ENCODE peak calls at places on chromosomes 5 and 9, in five cellular contexts. X is neuronal stem cell; H is CD4-positive, alpha-beta memory T cell; A is esophagus squamous epithelium; Q is lung. Y is an unnamed sample.

GRCh38 chr5:168186289-168187074 is 105.0 kb upstream of the WWC1 start:
- DNase-seq in X (no peak), H (no peak), A (no peak), Q (no peak), Y (no peak)

GRCh38 chr5:145941677-145942130 is 5.3 kb downstream of the SH3RF2 start:
- DNase-seq in X (no peak), H (no peak), A (no peak), Q (no peak), Y (no peak)

GRCh38 chr5:36230151-36230788 is 11.5 kb downstream of the NADK2 start:
- DNase-seq in X (no peak), H (no peak), A (no peak), Q (no peak), Y (no peak)

GRCh38 chr5:155562153-155562552 is 548.6 kb downstream of the KIF4B start:
- DNase-seq in X (no peak), H (no peak), A (no peak), Q (no peak), Y (no peak)

GRCh38 chr5:94750681-94751080 is 132.2 kb downstream of the SLF1 start:
- DNase-seq in X (no peak), H (no peak), A (no peak), Q (no peak), Y (no peak)

GRCh38 chr5:174271316-174271715 is 225.8 kb downstream of the NSG2 start:
- DNase-seq in X (no peak), H (no peak), A (no peak), Q (no peak), Y (no peak)

GRCh38 chr5:102545175-102545574 is 46.4 kb upstream of the SLCO6A1 start:
- DNase-seq in X (no peak), H (no peak), A (no peak), Q (no peak), Y (no peak)

GRCh38 chr9:79809477-79809876 is 237.7 kb downstream of the TLE4 start:
- DNase-seq in X (no peak), H (no peak), A (no peak), Q (no peak), Y (no peak)

GRCh38 chr9:94026816-94027215 is 57.4 kb upstream of the PTPDC1 start:
- DNase-seq in X (no peak), H (no peak), A (no peak), Q (no peak), Y (no peak)

GRCh38 chr5:141017943-141018342 is 33.2 kb upstream of the PCDHB1 start:
- DNase-seq in X (no peak), H (no peak), A (no peak), Q (no peak), Y (no peak)

GRCh38 chr9:132190966-132191365 is 29.1 kb downstream of the NTNG2 start:
- DNase-seq in X (no peak), H (no peak), A (no peak), Q (no peak), Y (no peak)

GRCh38 chr5:80641353-80641752 is 13.1 kb upstream of the MSH3 start:
- DNase-seq in X (no peak), H (no peak), A (no peak), Q (no peak), Y (no peak)

GRCh38 chr9:28961625-28962024 is 1388.3 kb upstream of the C9orf72 start:
- DNase-seq in X (no peak), H (no peak), A (no peak), Q (no peak), Y (no peak)

GRCh38 chr5:16735092-16735970 is 118.5 kb upstream of the RETREG1 start:
- DNase-seq in X (no peak), H (no peak), A (no peak), Q (no peak), Y (peak)
- H3K4me3 ChIP-seq in X (no peak), H (no peak), A (no peak), Q (no peak), Y (no peak)

GRCh38 chr9:107638496-107638895 is 148.9 kb upstream of the KLF4 start:
- DNase-seq in X (no peak), H (no peak), A (no peak), Q (no peak), Y (no peak)
- H3K4me3 ChIP-seq in X (no peak), H (no peak), A (peak), Q (no peak), Y (peak)

GRCh38 chr5:34016750-34017149 is 8.9 kb upstream of the AMACR start:
- DNase-seq in X (no peak), H (no peak), A (no peak), Q (no peak), Y (no peak)

GRCh38 chr5:34017254-34017653 is 9.4 kb upstream of the AMACR start:
- DNase-seq in X (no peak), H (no peak), A (no peak), Q (no peak), Y (no peak)

GRCh38 chr5:34020717-34021116 is 12.9 kb upstream of the AMACR start:
- DNase-seq in X (no peak), H (no peak), A (no peak), Q (no peak), Y (no peak)

GRCh38 chr5:34026089-34026761 is 16.8 kb downstream of the C1QTNF3 start:
- DNase-seq in X (no peak), H (no peak), A (no peak), Q (no peak), Y (no peak)

DNA sequence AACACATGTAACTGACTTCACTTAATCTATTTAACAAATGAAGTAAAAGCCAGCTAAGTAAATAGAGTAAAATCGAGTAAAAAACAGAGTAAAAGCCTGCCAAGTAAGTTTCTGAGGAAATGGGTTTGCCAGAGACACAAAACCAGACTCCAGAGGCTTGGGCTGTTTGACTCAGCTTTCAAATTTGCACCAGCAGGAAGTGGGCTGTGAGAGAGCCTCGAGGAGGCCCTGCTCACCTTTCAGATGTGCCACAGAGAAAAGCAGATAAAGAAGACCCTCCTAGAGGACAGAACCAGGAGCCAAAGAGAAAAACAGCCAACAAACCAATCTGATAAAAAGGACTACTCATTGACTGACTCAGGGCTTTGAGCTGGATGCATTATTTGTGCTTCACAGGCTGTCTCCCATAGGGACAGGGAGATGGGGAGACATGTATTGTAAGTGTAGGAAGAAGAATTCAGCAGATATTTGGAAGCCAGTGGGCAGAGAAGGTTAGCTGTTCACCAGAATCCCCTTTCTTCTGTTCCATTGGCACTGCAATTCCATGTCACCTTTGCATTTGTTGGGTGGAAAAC is 14.4 kb upstream of the AMACR start:
- DNase-seq in X (no peak), H (no peak), A (no peak), Q (no peak), Y (no peak)
- H3K4me3 ChIP-seq in X (no peak), H (no peak), A (no peak), Q (no peak), Y (no peak)

GRCh38 chr9:68706579-68707201 is 1.6 kb downstream of the PIP5K1B start:
- DNase-seq in X (no peak), H (no peak), A (no peak), Q (no peak), Y (no peak)
- H3K4me3 ChIP-seq in X (no peak), H (no peak), A (peak), Q (peak), Y (peak)

GRCh38 chr9:3963266-3964019 is 336.4 kb downstream of the GLIS3 start:
- DNase-seq in X (no peak), H (no peak), A (no peak), Q (no peak), Y (peak)
- H3K4me3 ChIP-seq in X (no peak), H (no peak), A (no peak), Q (no peak), Y (no peak)

Y was measured in colonic mucosa.